ENCODE peak calls at places on chromosome 9, in four cellular contexts. C is HL-60, J is K562, F is GM12878. W is an unnamed sample.

GRCh38 chr9:110180713-110181434 is 27.1 kb downstream of the C9orf152 start:
- DNase-seq in C (no peak), J (no peak), F (no peak), W (no peak)

GRCh38 chr9:87375397-87376073 is 122.1 kb upstream of the DAPK1 start:
- DNase-seq in C (no peak), J (no peak), F (no peak), W (no peak)

GRCh38 chr9:23542438-23542837 is 283.6 kb downstream of the ELAVL2 start:
- DNase-seq in C (no peak), J (no peak), F (no peak), W (no peak)

GRCh38 chr9:92590386-92590785 is 54.6 kb upstream of the ECM2 start:
- DNase-seq in C (no peak), J (no peak), F (no peak), W (no peak)

GRCh38 chr9:8924529-8924928 is 1125.0 kb upstream of the DMAC1 start:
- DNase-seq in C (no peak), J (no peak), F (no peak), W (no peak)

GRCh38 chr9:15697459-15697858 is 144.6 kb downstream of the CCDC171 start:
- DNase-seq in C (no peak), J (peak), F (no peak), W (no peak)

GRCh38 chr9:94864183-94864582 is 137.7 kb downstream of the AOPEP start:
- DNase-seq in C (no peak), J (no peak), F (no peak), W (no peak)

GRCh38 chr9:9778293-9778692 is 834.5 kb downstream of the PTPRD start:
- DNase-seq in C (no peak), J (no peak), F (no peak), W (no peak)

GRCh38 chr9:103242025-103242424 is 246.9 kb downstream of the CYLC2 start:
- DNase-seq in C (no peak), J (no peak), F (no peak), W (no peak)

GRCh38 chr9:76699966-76700365 is 64.3 kb upstream of the PCA3 start:
- DNase-seq in C (no peak), J (no peak), F (no peak), W (no peak)

GRCh38 chr9:133352635-133353340 is 3.5 kb downstream of the SURF1 start:
- DNase-seq in C (no peak), J (no peak), F (no peak), W (no peak)
- TF ChIP-seq POLR2AphosphoS5 in C (no peak), J (peak), F (peak), W (peak)

GRCh38 chr9:72334658-72335337 is 30.2 kb downstream of the ZFAND5 start:
- DNase-seq in C (no peak), J (no peak), F (no peak), W (no peak)
- TF ChIP-seq SPI1 in C (no peak), J (no peak), F (no peak), W (no peak)

DNA sequence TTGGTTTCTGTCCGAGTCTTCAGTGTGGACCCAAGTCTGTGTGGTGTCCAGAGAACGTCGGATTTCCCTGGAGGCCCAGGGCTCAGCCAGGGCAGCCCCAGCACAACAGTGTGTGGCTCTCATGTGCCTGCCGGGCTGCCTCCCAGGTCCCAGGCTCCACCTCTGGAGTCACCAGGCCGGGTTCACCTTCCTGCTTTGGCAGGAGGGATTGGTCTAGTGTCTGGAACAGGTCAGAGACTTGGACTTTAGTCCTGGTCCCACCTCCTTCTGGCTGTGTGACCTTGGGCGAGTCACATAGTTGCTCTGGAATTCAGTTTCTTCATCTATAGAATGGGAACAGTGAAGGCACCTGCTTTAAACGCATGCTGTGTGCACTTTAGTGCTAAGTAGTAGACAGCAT is 3.2 kb downstream of the DOLPP1 start:
- DNase-seq in C (no peak), J (no peak), F (no peak), W (no peak)
- TF ChIP-seq POLR2AphosphoS5 in C (no peak), J (no peak), F (no peak), W (no peak)

GRCh38 chr9:115883467-115884329 is 269.9 kb upstream of the PAPPA start:
- DNase-seq in C (no peak), J (peak), F (no peak), W (no peak)
- TF ChIP-seq SPI1 in C (no peak), J (no peak), F (no peak), W (no peak)

GRCh38 chr9:68551191-68551590 is 10.5 kb upstream of the TMEM252 start:
- DNase-seq in C (no peak), J (no peak), F (peak), W (no peak)
- TF ChIP-seq POLR2AphosphoS5 in C (no peak), J (no peak), F (no peak), W (no peak)